ENCODE peak calls at places on chromosome 6, in ten cellular contexts. C is kidney, I is IMR-90, T is GM23248, N is gastrocnemius medialis, F is body of pancreas, L is SK-N-SH, O is uterus, E is pancreas, A is colonic mucosa. R is an unnamed sample. For H3K4me1, the result is how much of the 10 kb centered on the place peaks cover.

GRCh38 chr6:39224058-39224457 is 5.2 kb downstream of the KCNK5 start:
- DNase-seq in O (no peak), A (no peak), E (no peak), N (no peak), I (no peak), C (no peak), F (no peak), T (no peak), L (no peak), R (no peak)

GRCh38 chr6:108727966-108728730 is 120.1 kb upstream of the ARMC2 start:
- DNase-seq in T (no peak), F (no peak), C (no peak), E (no peak), L (no peak), N (no peak), O (no peak), A (no peak), I (no peak), R (no peak)

GRCh38 chr6:11833626-11834592 is 55.3 kb upstream of the ADTRP start:
- DNase-seq in T (no peak), N (no peak), E (peak), I (no peak), L (no peak), F (peak), A (no peak), O (no peak), C (no peak), R (no peak)

GRCh38 chr6:2688416-2689064 is 62.2 kb downstream of the MYLK4 start:
- DNase-seq in E (no peak), T (peak), F (peak), C (no peak), N (no peak), L (no peak), I (peak), A (no peak), O (no peak), R (no peak)

GRCh38 chr6:143708889-143709288 is 31.1 kb downstream of the PHACTR2 start:
- DNase-seq in F (no peak), E (no peak), I (no peak), O (no peak), N (no peak), C (no peak), T (no peak), A (no peak), L (no peak), R (no peak)

GRCh38 chr6:118283759-118284158 is 264.3 kb upstream of the PLN start:
- DNase-seq in I (peak), O (peak), N (peak), A (peak), L (peak), C (no peak), F (peak), T (peak), E (no peak), R (peak)

GRCh38 chr6:40957616-40958492 is 81.2 kb downstream of the UNC5CL start:
- DNase-seq in N (no peak), L (no peak), E (no peak), A (no peak), O (no peak), I (peak), F (peak), C (no peak), T (peak), R (no peak)

GRCh38 chr6:9675122-9675521 is 739.8 kb downstream of the TFAP2A start:
- DNase-seq in E (no peak), O (no peak), A (no peak), C (no peak), N (no peak), F (no peak), T (no peak), I (no peak), L (no peak), R (no peak)

GRCh38 chr6:117906905-117907599 is at the start of gene SLC35F1:
- DNase-seq in E (peak), L (peak), O (peak), N (no peak), F (peak), A (no peak), C (peak), T (peak), I (peak), R (peak)

GRCh38 chr6:170497845-170498281 is 55.2 kb downstream of the PSMB1 start:
- DNase-seq in I (no peak), T (peak), E (no peak), F (no peak), A (no peak), L (no peak), C (no peak), N (no peak), O (no peak), R (peak)

GRCh38 chr6:20882014-20882413 is 347.8 kb downstream of the CDKAL1 start:
- DNase-seq in I (no peak), O (no peak), N (no peak), C (no peak), T (no peak), L (no peak), E (no peak), F (no peak), A (no peak), R (no peak)

GRCh38 chr6:119672725-119673124 is 323.2 kb upstream of the MAN1A1 start:
- DNase-seq in F (no peak), L (no peak), E (no peak), A (no peak), O (no peak), I (no peak), C (no peak), N (no peak), T (no peak), R (peak)

DNA sequence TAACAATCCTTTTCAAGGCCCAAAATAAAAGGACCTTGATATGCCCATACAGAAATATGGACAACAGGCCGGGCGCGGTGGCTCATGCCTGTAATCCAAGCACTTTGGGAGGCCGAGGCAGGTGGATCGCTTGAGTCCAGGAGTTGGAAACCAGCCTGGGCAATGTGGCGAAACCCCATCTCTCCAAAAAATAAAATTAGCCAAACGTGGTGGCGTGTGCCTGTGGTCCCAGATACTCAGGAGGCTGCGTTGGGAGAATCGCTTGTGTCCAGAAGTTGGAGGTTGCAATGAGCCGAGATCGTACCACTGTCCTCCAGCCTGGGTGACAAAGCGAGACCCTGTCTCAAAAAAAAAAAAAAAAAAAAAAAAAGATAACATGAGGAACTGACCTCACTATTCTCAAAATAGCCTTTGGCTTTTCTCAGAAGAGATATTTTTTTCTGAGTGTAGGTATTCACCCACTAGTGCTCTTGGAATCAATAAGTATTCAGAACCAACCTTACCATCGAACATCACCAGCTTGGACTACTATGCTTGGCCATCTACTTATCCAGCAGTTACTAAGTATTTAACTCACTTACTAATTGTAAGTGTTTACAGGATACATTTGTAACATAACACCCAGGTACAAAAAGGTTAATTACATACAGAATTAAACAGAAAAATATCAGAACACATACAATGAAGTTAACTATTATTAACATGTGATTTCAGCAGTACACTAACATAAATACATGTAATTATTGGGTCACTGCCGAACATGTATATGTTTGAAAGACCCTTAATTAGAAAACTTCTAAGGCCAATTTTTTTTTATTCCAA is 99.2 kb downstream of the OR2B2 start:
- DNase-seq in N (no peak), A (no peak), I (no peak), L (no peak), C (no peak), T (no peak), E (no peak), F (no peak), O (no peak), R (no peak)
- H3K4me1 ChIP-seq in N (under half), A (under half), I (under half), L (under half), C (under half), T (under half), E (under half), F (under half), O (under half), R (under half)

GRCh38 chr6:138795809-138796469 is at the start of gene ECT2L:
- DNase-seq in F (peak), N (no peak), L (peak), C (peak), I (no peak), E (peak), T (peak), A (peak), O (peak), R (peak)
- H3K4me3 ChIP-seq in F (no peak), N (peak), L (no peak), C (no peak), I (no peak), E (peak), T (peak), A (peak), O (peak), R (peak)

GRCh38 chr6:157576621-157577390 is 195.8 kb downstream of the ZDHHC14 start:
- DNase-seq in L (no peak), E (no peak), C (no peak), A (no peak), N (no peak), I (no peak), T (no peak), O (no peak), F (no peak), R (no peak)
- H3K27ac ChIP-seq in L (no peak), E (no peak), C (no peak), A (no peak), N (no peak), I (no peak), T (no peak), O (no peak), F (no peak), R (no peak)

DNA sequence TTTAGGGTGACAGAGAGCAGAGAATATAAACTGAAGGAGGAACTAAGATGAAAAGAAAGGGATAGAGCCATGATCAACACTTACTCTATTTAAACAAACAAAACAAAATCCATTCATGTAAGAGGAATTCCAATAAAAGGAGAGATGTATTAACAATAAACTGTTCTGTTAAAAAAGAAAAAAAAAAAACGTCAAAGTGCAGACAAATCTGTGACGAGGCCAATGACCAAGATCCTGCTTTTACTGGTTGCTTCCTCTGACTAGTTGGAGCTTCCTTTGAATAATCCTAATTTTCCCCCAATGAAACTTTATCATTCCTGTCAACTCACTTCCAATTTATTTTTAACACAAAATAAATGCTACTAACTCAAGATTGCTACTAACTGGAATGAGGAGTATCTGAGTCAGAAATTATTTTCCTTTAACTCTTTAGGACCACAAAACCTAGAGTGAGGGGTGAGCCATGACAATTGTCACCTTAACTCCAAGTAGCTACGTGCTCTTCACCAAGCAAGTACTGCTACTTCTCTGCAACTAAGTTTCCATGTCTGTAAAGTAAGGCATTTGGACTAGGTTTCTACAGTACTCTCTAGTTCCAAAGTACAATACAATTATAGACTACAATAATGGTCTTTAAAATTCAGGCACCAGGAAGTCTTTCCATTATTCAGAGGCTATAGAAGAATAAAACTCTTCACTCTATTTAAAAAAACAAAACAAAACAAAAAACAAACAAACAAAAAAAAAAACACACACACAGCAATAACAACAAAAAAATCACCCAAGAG is 152.0 kb downstream of the PTPRK start:
- DNase-seq in N (no peak), L (no peak), A (no peak), F (no peak), I (no peak), T (peak), E (no peak), O (no peak), C (no peak), R (no peak)
- H3K4me1 ChIP-seq in N (under half), L (under half), A (under half), F (half or more), I (under half), T (under half), E (under half), O (under half), C (under half), R (under half)